ENCODE peak calls at places on chromosomes 2 and 18, in five cellular contexts. O, L, S, J and Y are unnamed samples.

GRCh38 chr2:27400348-27401135 is 8.8 kb downstream of the PPM1G start:
- DNase-seq in O (no peak), L (no peak), S (no peak), J (no peak), Y (no peak)

GRCh38 chr2:200705305-200705985 is 106.3 kb upstream of the BZW1 start:
- DNase-seq in O (peak; percentile 31), L (no peak), S (peak; percentile 85), J (no peak), Y (no peak)

GRCh38 chr2:105756435-105756834 is 11.7 kb downstream of the NCK2 start:
- DNase-seq in O (no peak), L (no peak), S (no peak), J (no peak), Y (no peak)

GRCh38 chr18:40851014-40851429 is 1104.0 kb upstream of the PIK3C3 start:
- DNase-seq in O (no peak), L (no peak), S (no peak), J (peak; percentile 58), Y (no peak)

GRCh38 chr2:157443795-157444642 is at the start of gene CYTIP:
- DNase-seq in O (no peak), L (peak; percentile 91), S (no peak), J (peak; percentile 8), Y (no peak)

GRCh38 chr2:129178356-129178755 is 801.1 kb upstream of the RAB6C start:
- DNase-seq in O (no peak), L (no peak), S (no peak), J (no peak), Y (no peak)

GRCh38 chr2:128455710-128456050 is 137.0 kb upstream of the HS6ST1 start:
- DNase-seq in O (no peak), L (no peak), S (no peak), J (no peak), Y (peak; percentile 72)

GRCh38 chr18:49524349-49524748 is 37.3 kb upstream of the C18orf32 start:
- DNase-seq in O (no peak), L (no peak), S (no peak), J (no peak), Y (no peak)

GRCh38 chr2:218853766-218854165 is 5.8 kb upstream of the WNT6 start:
- DNase-seq in O (no peak), L (no peak), S (no peak), J (no peak), Y (no peak)

GRCh38 chr18:7338846-7339245 is 108.0 kb downstream of the LRRC30 start:
- DNase-seq in O (no peak), L (no peak), S (no peak), J (no peak), Y (peak; percentile 32)

GRCh38 chr2:237383991-237384671 is 29.8 kb downstream of the COL6A3 start:
- DNase-seq in O (no peak), L (no peak), S (no peak), J (no peak), Y (no peak)

GRCh38 chr2:174023591-174024523 is 58.7 kb upstream of the SP3 start:
- DNase-seq in O (no peak), L (no peak), S (peak; percentile 70), J (peak; percentile 33), Y (no peak)

GRCh38 chr18:23038712-23039111 is 96.6 kb upstream of the CABLES1 start:
- DNase-seq in O (no peak), L (no peak), S (no peak), J (no peak), Y (no peak)

GRCh38 chr2:18209934-18210639 is 331.6 kb downstream of the KCNS3 start:
- DNase-seq in O (no peak), L (no peak), S (no peak), J (no peak), Y (no peak)

GRCh38 chr2:99876956-99877355 is 265.4 kb downstream of the AFF3 start:
- DNase-seq in O (no peak), L (no peak), S (no peak), J (no peak), Y (no peak)

GRCh38 chr2:173851256-173851655 is 113.9 kb downstream of the SP3 start:
- DNase-seq in O (no peak), L (no peak), S (no peak), J (peak; percentile 69), Y (no peak)

GRCh38 chr2:186648130-186648529 is 45.7 kb upstream of the FAM171B start:
- DNase-seq in O (no peak), L (no peak), S (no peak), J (no peak), Y (no peak)

GRCh38 chr2:62340981-62341624 is 145.2 kb downstream of the B3GNT2 start:
- DNase-seq in O (no peak), L (peak; percentile 85), S (no peak), J (no peak), Y (no peak)

GRCh38 chr2:8644605-8645175 is 37.2 kb upstream of the ID2 start:
- DNase-seq in O (no peak), L (no peak), S (peak; percentile 23), J (no peak), Y (no peak)
- TF ChIP-seq CTCF in O (peak; percentile 25), L (no peak), S (peak; percentile 60), J (no peak), Y (no peak)

GRCh38 chr2:151262629-151263028 is 966 bp upstream of the RBM43 start:
- DNase-seq in O (no peak), L (no peak), S (peak; percentile 42), J (no peak), Y (no peak)
- H3K27ac ChIP-seq in O (no peak overlapping the region), L (no peak overlapping the region), S (no peak overlapping the region), J (no peak overlapping the region), Y (peak overlapping the region; percentile 98)

DNA sequence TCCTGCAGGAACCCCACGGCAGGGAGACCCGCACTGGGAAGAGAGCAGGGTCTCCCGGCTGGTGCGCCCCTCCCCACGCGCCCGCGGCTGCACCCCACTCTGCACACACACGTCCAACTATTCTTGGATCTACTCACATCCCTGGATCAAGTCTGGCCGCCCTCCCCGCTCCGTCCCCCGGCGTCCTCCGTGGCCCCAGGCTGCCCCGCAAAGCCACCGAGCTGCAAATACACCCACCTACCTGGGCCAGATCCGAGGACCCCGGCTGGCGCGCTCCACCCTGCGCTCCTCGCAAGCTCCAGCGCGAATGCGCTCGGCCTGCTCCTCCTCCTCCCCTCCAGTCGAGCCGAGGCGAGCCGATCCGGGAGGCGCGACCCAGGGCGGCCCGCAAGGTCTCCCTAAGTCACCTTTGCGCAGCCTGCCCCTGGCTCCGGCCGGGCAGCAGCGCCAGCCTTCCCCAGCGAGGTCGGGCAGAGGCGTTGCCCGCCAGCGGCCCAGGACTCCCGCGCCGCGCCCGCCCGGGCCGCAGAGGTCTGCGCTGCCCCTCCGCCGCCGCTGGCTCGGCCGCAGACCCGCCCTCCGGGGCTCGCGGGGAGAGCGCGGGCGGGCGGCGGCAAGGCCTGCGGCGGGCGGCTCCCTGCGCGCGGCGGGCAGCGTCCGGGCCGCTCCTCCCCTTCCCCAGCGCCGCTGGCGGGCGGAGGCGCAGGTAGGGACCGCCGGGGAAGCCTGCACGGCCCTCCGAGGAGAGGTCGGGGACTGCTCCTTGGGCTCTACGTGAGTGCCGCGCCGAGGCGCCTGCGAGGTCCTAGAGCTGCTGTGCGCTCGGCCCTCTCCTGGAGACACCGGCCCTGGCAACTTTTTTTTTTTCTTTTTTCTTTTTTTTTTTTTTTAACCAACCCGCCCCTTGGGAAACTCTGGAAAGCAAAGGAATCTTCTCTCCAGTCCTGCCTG is 126.0 kb downstream of the OSBPL1A start:
- DNase-seq in O (peak; percentile 66), L (no peak), S (peak; percentile 94), J (peak; percentile 68), Y (no peak)
- TF ChIP-seq POLR2AphosphoS5 in O (no peak), L (no peak), S (peak; percentile 20), J (peak; percentile 9), Y (no peak)

GRCh38 chr2:37711831-37712230 is 40.4 kb upstream of the CDC42EP3 start:
- DNase-seq in O (no peak), L (no peak), S (no peak), J (no peak), Y (no peak)

GRCh38 chr2:37718515-37719161 is 47.2 kb upstream of the CDC42EP3 start:
- DNase-seq in O (no peak), L (no peak), S (no peak), J (no peak), Y (no peak)

GRCh38 chr2:37707393-37707792 is 36.0 kb upstream of the CDC42EP3 start:
- DNase-seq in O (no peak), L (no peak), S (peak; percentile 11), J (no peak), Y (no peak)

GRCh38 chr2:37711308-37711731 is 39.9 kb upstream of the CDC42EP3 start:
- DNase-seq in O (peak; percentile 19), L (no peak), S (peak; percentile 78), J (no peak), Y (no peak)

GRCh38 chr2:37713258-37713700 is 41.8 kb upstream of the CDC42EP3 start:
- DNase-seq in O (no peak), L (peak; percentile 13), S (no peak), J (no peak), Y (no peak)
- TF ChIP-seq CTCF in O (no peak), L (no peak), S (no peak), J (no peak), Y (no peak)